ENCODE peak calls at places on chromosomes 7 and 10, in six cellular contexts. A, M, G, L, K and E are unnamed samples.

GRCh38 chr10:63236113-63236935 is 103.2 kb downstream of the NRBF2 start:
- DNase-seq in K (no peak), M (peak), G (peak), A (no peak), L (no peak), E (no peak)

GRCh38 chr7:21902240-21902639 is 43.5 kb downstream of the CDCA7L start:
- DNase-seq in A (no peak), G (no peak), L (no peak), M (no peak), K (no peak), E (no peak)

GRCh38 chr7:139715194-139715815 is 62.5 kb downstream of the HIPK2 start:
- DNase-seq in K (no peak), A (no peak), G (no peak), M (no peak), L (no peak), E (no peak)

GRCh38 chr7:65722361-65722792 is 150.5 kb upstream of the VKORC1L1 start:
- DNase-seq in L (peak), K (no peak), M (peak), G (peak), A (peak), E (peak)

GRCh38 chr10:122147731-122148130 is 123.4 kb upstream of the BTBD16 start:
- DNase-seq in A (no peak), K (no peak), G (no peak), L (no peak), M (no peak), E (peak)

GRCh38 chr7:97342512-97342911 is 225.0 kb downstream of the SDHAF3 start:
- DNase-seq in K (no peak), M (no peak), L (no peak), A (no peak), G (no peak), E (no peak)

GRCh38 chr10:103895458-103896186 is 22.4 kb downstream of the STN1 start:
- DNase-seq in A (no peak), L (no peak), G (no peak), K (peak), M (peak), E (no peak)

GRCh38 chr7:21253740-21254687 is 173.9 kb upstream of the SP4 start:
- DNase-seq in M (peak), L (peak), G (peak), K (no peak), A (no peak), E (peak)

GRCh38 chr7:17027143-17027802 is 145.5 kb upstream of the AGR3 start:
- DNase-seq in G (no peak), A (no peak), L (no peak), M (no peak), K (no peak), E (no peak)

GRCh38 chr10:3995302-3996210 is 210.5 kb upstream of the KLF6 start:
- DNase-seq in K (no peak), A (no peak), M (no peak), L (no peak), G (no peak), E (no peak)

GRCh38 chr10:72802291-72803118 is 91.0 kb upstream of the OIT3 start:
- DNase-seq in L (no peak), M (no peak), K (no peak), G (no peak), A (no peak), E (no peak)

GRCh38 chr7:29564455-29565185 is 985 bp downstream of the PRR15 start:
- DNase-seq in G (peak), A (no peak), L (peak), M (no peak), K (no peak), E (peak)

GRCh38 chr7:73973091-73973490 is 54.9 kb upstream of the ELN start:
- DNase-seq in A (no peak), M (no peak), K (no peak), G (peak), L (peak), E (no peak)

GRCh38 chr7:30788640-30789333 is 17.6 kb downstream of the MINDY4 start:
- DNase-seq in M (no peak), L (no peak), A (no peak), K (no peak), G (no peak), E (peak)

GRCh38 chr7:112205348-112206237 is 606 bp downstream of the DOCK4 start:
- DNase-seq in L (peak), G (peak), M (peak), K (peak), A (peak), E (peak)

GRCh38 chr7:2554654-2555053 is 670 bp downstream of the BRAT1 start:
- DNase-seq in L (no peak), G (no peak), A (peak), K (no peak), M (no peak), E (no peak)

GRCh38 chr7:28572321-28573058 is 160.2 kb downstream of the CREB5 start:
- DNase-seq in L (no peak), K (no peak), M (no peak), G (peak), A (no peak), E (no peak)

GRCh38 chr10:5094265-5095205 is at the start of gene AKR1C3:
- DNase-seq in A (no peak), G (no peak), M (peak), L (no peak), K (no peak), E (no peak)

GRCh38 chr10:62689712-62690111 is 114.8 kb upstream of the ADO start:
- DNase-seq in G (no peak), L (no peak), A (no peak), K (no peak), M (no peak), E (no peak)

GRCh38 chr10:131862548-131862947 is 38.3 kb upstream of the PPP2R2D start:
- DNase-seq in G (no peak), A (no peak), L (no peak), M (no peak), K (no peak), E (no peak)

GRCh38 chr7:149414745-149415390 is 46.0 kb downstream of the ZNF777 start:
- DNase-seq in K (no peak), L (no peak), A (no peak), G (no peak), M (no peak), E (peak)

GRCh38 chr7:85719981-85720963 is 533.4 kb upstream of the SEMA3D start:
- DNase-seq in M (no peak), L (no peak), G (no peak), A (no peak), K (no peak), E (no peak)

GRCh38 chr10:13709931-13710690 is 123.3 kb downstream of the PRPF18 start:
- DNase-seq in M (no peak), G (no peak), L (peak), A (no peak), K (no peak), E (no peak)

GRCh38 chr10:127441350-127442219 is 107.5 kb upstream of the NPS start:
- DNase-seq in G (no peak), K (no peak), L (no peak), A (no peak), M (no peak), E (peak)

GRCh38 chr7:51135576-51135975 is 181.0 kb downstream of the COBL start:
- DNase-seq in G (no peak), K (peak), A (no peak), M (no peak), L (no peak), E (no peak)

GRCh38 chr10:33460461-33461294 is 126.2 kb upstream of the NRP1 start:
- DNase-seq in G (no peak), L (peak), M (no peak), A (no peak), K (no peak), E (peak)

GRCh38 chr7:25143763-25144162 is 18.7 kb upstream of the CYCS start:
- DNase-seq in K (no peak), A (no peak), G (no peak), L (no peak), M (no peak), E (no peak)

GRCh38 chr7:2637505-2638223 is 5.9 kb downstream of the TTYH3 start:
- DNase-seq in K (no peak), G (no peak), A (peak), M (no peak), L (no peak), E (no peak)

GRCh38 chr10:86411281-86411841 is 44.8 kb upstream of the GRID1 start:
- DNase-seq in L (no peak), M (no peak), A (no peak), G (no peak), K (no peak), E (no peak)

GRCh38 chr7:53121374-53121773 is 85.9 kb downstream of the POM121L12 start:
- DNase-seq in G (no peak), L (no peak), M (no peak), A (no peak), K (no peak), E (no peak)

GRCh38 chr10:71812913-71813590 is 38.0 kb downstream of the PSAP start:
- DNase-seq in L (no peak), K (no peak), A (no peak), M (no peak), G (no peak), E (no peak)

GRCh38 chr10:117364121-117364960 is 10.9 kb downstream of the PDZD8 start:
- DNase-seq in G (no peak), A (no peak), L (no peak), K (no peak), M (no peak), E (no peak)

DNA sequence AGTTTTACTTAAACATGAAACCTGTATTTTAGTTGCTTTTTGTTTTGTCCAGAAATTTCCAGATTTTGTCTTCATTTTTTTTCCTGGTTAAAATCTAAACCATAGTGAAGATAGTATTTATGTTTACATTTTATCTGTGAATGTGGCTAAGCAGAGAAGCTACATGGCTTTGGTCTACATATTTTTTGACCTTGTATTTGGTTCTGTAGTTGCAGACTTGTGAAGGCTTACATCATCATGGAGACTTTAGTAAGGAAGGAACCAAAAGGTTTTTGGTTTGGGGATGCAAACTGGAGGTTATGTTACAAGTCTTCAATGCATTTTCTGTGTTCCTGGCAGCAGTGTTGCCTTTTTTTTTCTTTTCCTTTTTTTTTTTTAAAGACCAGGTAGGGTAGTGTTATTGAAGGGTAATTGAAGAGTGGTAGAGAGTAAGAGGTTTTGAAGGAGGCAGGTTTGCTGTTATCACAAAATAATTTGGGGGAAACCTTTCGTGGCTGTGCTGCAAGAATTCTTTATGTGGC is 30.9 kb upstream of the VDAC2 start:
- DNase-seq in M (no peak), K (no peak), L (no peak), A (no peak), G (no peak), E (no peak)
- TF ChIP-seq POLR2A in M (no peak), K (no peak), L (no peak), A (no peak), G (no peak), E (no peak)

GRCh38 chr7:152051968-152052367 is 26.5 kb downstream of the GALNT11 start:
- DNase-seq in K (no peak), M (no peak), L (no peak), A (no peak), G (no peak), E (no peak)

GRCh38 chr7:152054377-152055230 is 29.1 kb downstream of the GALNT11 start:
- DNase-seq in L (no peak), A (no peak), M (no peak), G (no peak), K (no peak), E (peak)

GRCh38 chr7:152056621-152057274 is 31.3 kb downstream of the GALNT11 start:
- DNase-seq in K (no peak), L (no peak), M (no peak), G (no peak), A (no peak), E (no peak)

GRCh38 chr7:152050547-152050971 is 25.1 kb downstream of the GALNT11 start:
- DNase-seq in G (no peak), A (no peak), M (no peak), K (no peak), L (no peak), E (peak)

DNA sequence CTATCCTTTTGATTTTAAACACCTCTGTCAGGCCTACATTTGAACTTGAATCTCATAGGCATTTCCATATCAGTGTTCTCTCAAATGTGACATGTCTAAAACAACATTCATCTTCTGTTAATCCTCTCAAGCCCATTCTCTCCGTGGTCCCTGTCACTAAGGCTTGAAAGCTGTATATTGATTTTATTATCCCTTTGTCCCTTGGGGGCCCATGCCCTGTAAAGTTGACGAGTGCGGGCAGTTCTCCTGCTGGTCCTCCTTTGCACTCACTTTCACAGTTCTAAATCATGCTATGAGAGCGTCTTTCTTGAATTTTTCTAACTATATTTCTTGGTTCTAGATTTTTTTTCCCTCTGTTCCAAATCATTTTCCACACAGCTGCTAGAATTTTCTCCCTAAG is 27.3 kb downstream of the GALNT11 start:
- DNase-seq in K (no peak), G (no peak), L (no peak), M (no peak), A (no peak), E (no peak)
- TF ChIP-seq POLR2A in K (no peak), G (no peak), L (no peak), M (no peak), A (no peak), E (no peak)

GRCh38 chr10:80700760-80701444 is 163.2 kb downstream of the SH2D4B start:
- DNase-seq in L (no peak), M (no peak), K (no peak), G (no peak), A (no peak), E (no peak)

GRCh38 chr10:80699602-80700039 is 161.9 kb downstream of the SH2D4B start:
- DNase-seq in M (peak), K (no peak), G (peak), L (peak), A (peak), E (peak)

GRCh38 chr10:80700252-80700651 is 162.6 kb downstream of the SH2D4B start:
- DNase-seq in G (no peak), L (no peak), M (no peak), K (no peak), A (no peak), E (no peak)

GRCh38 chr10:80701706-80702105 is 164.0 kb downstream of the SH2D4B start:
- DNase-seq in G (no peak), M (no peak), A (no peak), K (no peak), L (no peak), E (no peak)

DNA sequence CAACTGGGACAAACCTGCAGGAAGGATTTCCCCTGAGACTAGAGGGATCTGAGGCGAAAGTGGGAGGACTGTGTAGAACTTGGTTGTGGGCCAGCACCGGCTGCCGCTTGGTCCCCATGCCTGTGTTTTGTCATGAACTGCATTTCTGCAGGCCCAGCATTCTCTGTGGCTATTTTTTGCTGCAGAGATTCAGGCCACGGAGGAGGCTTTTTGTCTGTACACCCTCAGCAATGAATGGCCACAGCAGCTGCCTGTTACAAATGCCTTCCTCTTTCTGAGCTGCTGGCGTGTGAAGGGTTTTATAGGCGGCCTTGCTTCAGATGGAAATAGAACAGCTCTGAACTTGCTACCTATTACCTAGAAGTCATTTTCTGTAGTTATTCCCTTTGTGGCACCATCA is 164.4 kb downstream of the SH2D4B start:
- DNase-seq in A (no peak), K (no peak), G (no peak), L (no peak), M (no peak), E (no peak)
- TF ChIP-seq POLR2A in A (no peak), K (no peak), G (no peak), L (no peak), M (no peak), E (no peak)

GRCh38 chr7:130899638-130900401 is 165.8 kb upstream of the KLF14 start:
- DNase-seq in A (no peak), K (no peak), L (peak), M (no peak), G (no peak), E (peak)
- TF ChIP-seq POLR2A in A (no peak), K (no peak), L (no peak), M (peak), G (no peak), E (peak)

DNA sequence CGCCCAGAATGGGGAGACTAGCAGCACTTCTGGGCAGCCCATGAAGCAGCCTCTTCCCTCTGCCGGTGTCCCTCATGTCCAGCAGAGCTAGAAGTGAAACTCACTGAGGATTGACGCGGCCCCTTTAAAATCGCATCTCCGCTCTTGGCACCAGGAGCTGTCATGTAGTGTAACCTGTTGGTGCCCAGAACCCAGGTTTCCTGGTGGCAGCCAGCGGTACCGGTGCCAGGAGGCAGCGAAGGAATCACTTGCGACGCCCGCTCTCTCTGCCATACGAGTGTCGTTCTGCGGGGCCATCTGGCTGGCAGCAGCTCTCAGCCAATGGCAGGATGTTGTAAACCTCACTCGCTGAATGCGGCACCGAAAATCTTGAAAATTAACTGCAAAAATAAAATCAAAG is 82.7 kb downstream of the CUX1 start:
- DNase-seq in L (no peak), G (peak), M (no peak), A (no peak), K (no peak), E (peak)
- TF ChIP-seq POLR2A in L (no peak), G (no peak), M (no peak), A (no peak), K (no peak), E (no peak)

DNA sequence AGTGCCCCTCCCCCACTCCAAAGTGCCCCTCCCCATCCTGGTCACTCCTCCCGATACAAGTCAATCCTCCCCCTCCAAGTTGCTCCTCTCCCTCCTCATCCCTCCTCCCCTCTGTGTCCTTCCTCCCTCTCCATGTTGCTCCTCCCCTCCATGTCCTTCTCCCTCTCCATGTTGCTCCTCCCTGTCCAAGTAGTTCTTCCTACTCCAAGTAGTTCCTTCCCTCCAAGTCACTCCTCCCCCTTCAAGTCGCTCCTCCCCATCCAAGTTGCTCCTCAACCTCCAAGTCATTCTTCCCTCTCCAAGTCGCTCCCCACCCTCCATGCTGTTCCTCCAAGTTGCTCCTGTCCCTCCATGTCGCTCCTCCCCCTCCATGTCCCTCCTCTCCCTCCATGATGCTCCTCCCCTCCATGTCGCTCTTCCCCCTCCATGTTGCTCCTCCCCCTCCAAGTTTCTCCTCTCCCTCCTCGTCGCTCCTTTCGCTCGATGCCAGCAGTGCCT is 8.6 kb upstream of the WBP1L start:
- DNase-seq in G (no peak), M (no peak), K (no peak), A (no peak), L (no peak), E (no peak)
- TF ChIP-seq POLR2A in G (no peak), M (no peak), K (no peak), A (no peak), L (no peak), E (no peak)

GRCh38 chr10:7776777-7777176 is 11.0 kb downstream of the KIN start:
- DNase-seq in G (no peak), L (no peak), M (no peak), A (no peak), K (no peak), E (no peak)
- TF ChIP-seq POLR2A in G (no peak), L (no peak), M (no peak), A (no peak), K (no peak), E (no peak)

GRCh38 chr7:117231047-117231359 is 91.9 kb downstream of the WNT2 start:
- DNase-seq in M (no peak), L (no peak), K (no peak), A (no peak), G (no peak), E (no peak)
- TF ChIP-seq POLR2A in M (no peak), L (no peak), K (no peak), A (no peak), G (no peak), E (no peak)